ENCODE peak calls at places on chromosomes 12 and 14, in seven cellular contexts. One of them, this sample, is unnamed.

GRCh38 chr14:77529213-77529612 is 30.6 kb upstream of the ISM2 start:
- DNase-seq in cardiac fibroblast: no peak
- DNase-seq in SK-N-SH: no peak
- DNase-seq in tibial artery: no peak
- DNase-seq in AG09319: no peak
- DNase-seq in astrocyte: no peak
- DNase-seq in AG10803: no peak
- DNase-seq in this sample: no peak

GRCh38 chr12:75207338-75208083 is 2.1 kb downstream of the KCNC2 start:
- DNase-seq in tibial artery: no peak
- DNase-seq in SK-N-SH: peak
- DNase-seq in AG09319: no peak
- DNase-seq in cardiac fibroblast: no peak
- DNase-seq in astrocyte: no peak
- DNase-seq in AG10803: no peak
- DNase-seq in this sample: no peak

GRCh38 chr12:546920-547845 is 87.4 kb downstream of the B4GALNT3 start:
- DNase-seq in AG10803: peak
- DNase-seq in AG09319: no peak
- DNase-seq in tibial artery: no peak
- DNase-seq in cardiac fibroblast: peak
- DNase-seq in SK-N-SH: peak
- DNase-seq in astrocyte: no peak
- DNase-seq in this sample: peak

GRCh38 chr12:42446761-42447160 is 120.8 kb downstream of the PPHLN1 start:
- DNase-seq in AG10803: no peak
- DNase-seq in tibial artery: no peak
- DNase-seq in SK-N-SH: no peak
- DNase-seq in astrocyte: peak
- DNase-seq in AG09319: no peak
- DNase-seq in cardiac fibroblast: no peak
- DNase-seq in this sample: no peak

GRCh38 chr12:22415342-22416309 is 81.1 kb upstream of the ST8SIA1 start:
- DNase-seq in tibial artery: no peak
- DNase-seq in AG09319: peak
- DNase-seq in AG10803: peak
- DNase-seq in astrocyte: peak
- DNase-seq in cardiac fibroblast: peak
- DNase-seq in SK-N-SH: no peak
- DNase-seq in this sample: no peak

GRCh38 chr14:89740241-89740640 is 214.3 kb downstream of the EFCAB11 start:
- DNase-seq in astrocyte: no peak
- DNase-seq in AG09319: no peak
- DNase-seq in cardiac fibroblast: no peak
- DNase-seq in AG10803: no peak
- DNase-seq in tibial artery: no peak
- DNase-seq in SK-N-SH: no peak
- DNase-seq in this sample: no peak

GRCh38 chr12:503111-503761 is 43.5 kb downstream of the B4GALNT3 start:
- DNase-seq in cardiac fibroblast: no peak
- DNase-seq in astrocyte: no peak
- DNase-seq in AG09319: no peak
- DNase-seq in tibial artery: no peak
- DNase-seq in SK-N-SH: no peak
- DNase-seq in AG10803: no peak
- DNase-seq in this sample: no peak

GRCh38 chr12:55673638-55674037 is 34.1 kb downstream of the ITGA7 start:
- DNase-seq in AG09319: no peak
- DNase-seq in cardiac fibroblast: no peak
- DNase-seq in astrocyte: no peak
- DNase-seq in AG10803: no peak
- DNase-seq in tibial artery: no peak
- DNase-seq in SK-N-SH: no peak
- DNase-seq in this sample: no peak

GRCh38 chr12:49296836-49297694 is 2.1 kb downstream of the PRPH start:
- DNase-seq in cardiac fibroblast: no peak
- DNase-seq in AG10803: no peak
- DNase-seq in AG09319: no peak
- DNase-seq in tibial artery: no peak
- DNase-seq in SK-N-SH: peak
- DNase-seq in astrocyte: no peak
- DNase-seq in this sample: no peak

GRCh38 chr14:79044894-79045624 is 874.9 kb downstream of the NRXN3 start:
- DNase-seq in SK-N-SH: no peak
- DNase-seq in astrocyte: peak
- DNase-seq in AG10803: peak
- DNase-seq in cardiac fibroblast: peak
- DNase-seq in AG09319: no peak
- DNase-seq in tibial artery: no peak
- DNase-seq in this sample: no peak

GRCh38 chr14:30195946-30196345 is 268.3 kb upstream of the PRKD1 start:
- DNase-seq in tibial artery: no peak
- DNase-seq in astrocyte: peak
- DNase-seq in AG09319: no peak
- DNase-seq in cardiac fibroblast: peak
- DNase-seq in SK-N-SH: no peak
- DNase-seq in AG10803: peak
- DNase-seq in this sample: no peak

GRCh38 chr14:59017285-59017965 is 171.0 kb upstream of the DAAM1 start:
- DNase-seq in SK-N-SH: no peak
- DNase-seq in cardiac fibroblast: no peak
- DNase-seq in AG09319: no peak
- DNase-seq in tibial artery: no peak
- DNase-seq in AG10803: no peak
- DNase-seq in astrocyte: peak
- DNase-seq in this sample: no peak

GRCh38 chr12:132276720-132277373 is 52.5 kb downstream of the GALNT9 start:
- DNase-seq in AG09319: no peak
- DNase-seq in astrocyte: no peak
- DNase-seq in SK-N-SH: no peak
- DNase-seq in tibial artery: no peak
- DNase-seq in cardiac fibroblast: no peak
- DNase-seq in AG10803: no peak
- DNase-seq in this sample: no peak

GRCh38 chr14:96929969-96930368 is 132.8 kb downstream of the VRK1 start:
- DNase-seq in SK-N-SH: no peak
- DNase-seq in tibial artery: no peak
- DNase-seq in cardiac fibroblast: no peak
- DNase-seq in AG09319: no peak
- DNase-seq in astrocyte: no peak
- DNase-seq in AG10803: no peak
- DNase-seq in this sample: no peak

GRCh38 chr12:114976959-114977358 is 293.0 kb upstream of the TBX3 start:
- DNase-seq in AG10803: peak
- DNase-seq in AG09319: no peak
- DNase-seq in cardiac fibroblast: no peak
- DNase-seq in SK-N-SH: no peak
- DNase-seq in tibial artery: no peak
- DNase-seq in astrocyte: peak
- DNase-seq in this sample: no peak

GRCh38 chr14:76267322-76268012 is 108.5 kb upstream of the ESRRB start:
- DNase-seq in SK-N-SH: peak
- DNase-seq in AG09319: peak
- DNase-seq in astrocyte: peak
- DNase-seq in AG10803: peak
- DNase-seq in tibial artery: peak
- DNase-seq in cardiac fibroblast: peak
- DNase-seq in this sample: peak

GRCh38 chr14:21025374-21026151 is 702 bp upstream of the NDRG2 start:
- DNase-seq in tibial artery: peak
- DNase-seq in cardiac fibroblast: peak
- DNase-seq in astrocyte: no peak
- DNase-seq in AG10803: no peak
- DNase-seq in AG09319: no peak
- DNase-seq in SK-N-SH: peak
- DNase-seq in this sample: peak

GRCh38 chr12:111251099-111251498 is 117.8 kb downstream of the PHETA1 start:
- DNase-seq in SK-N-SH: no peak
- DNase-seq in AG09319: no peak
- DNase-seq in AG10803: no peak
- DNase-seq in tibial artery: no peak
- DNase-seq in astrocyte: no peak
- DNase-seq in cardiac fibroblast: no peak
- DNase-seq in this sample: no peak

GRCh38 chr12:49470986-49471385 is 67.8 kb upstream of the KCNH3 start:
- DNase-seq in AG10803: no peak
- DNase-seq in AG09319: no peak
- DNase-seq in cardiac fibroblast: no peak
- DNase-seq in tibial artery: no peak
- DNase-seq in SK-N-SH: no peak
- DNase-seq in astrocyte: no peak
- DNase-seq in this sample: no peak

GRCh38 chr12:109765493-109765810 is 51.8 kb downstream of the FAM222A start:
- DNase-seq in tibial artery: peak
- DNase-seq in AG09319: no peak
- DNase-seq in AG10803: no peak
- DNase-seq in astrocyte: no peak
- DNase-seq in SK-N-SH: no peak
- DNase-seq in cardiac fibroblast: no peak
- DNase-seq in this sample: no peak

GRCh38 chr12:109764776-109765492 is 51.3 kb downstream of the FAM222A start:
- DNase-seq in AG10803: no peak
- DNase-seq in astrocyte: no peak
- DNase-seq in SK-N-SH: peak
- DNase-seq in cardiac fibroblast: no peak
- DNase-seq in tibial artery: peak
- DNase-seq in AG09319: no peak
- DNase-seq in this sample: no peak

GRCh38 chr12:109763201-109763841 is 49.7 kb downstream of the FAM222A start:
- DNase-seq in AG09319: no peak
- DNase-seq in cardiac fibroblast: peak
- DNase-seq in tibial artery: no peak
- DNase-seq in AG10803: peak
- DNase-seq in astrocyte: peak
- DNase-seq in SK-N-SH: no peak
- DNase-seq in this sample: peak

GRCh38 chr12:109762673-109763191 is 49.1 kb downstream of the FAM222A start:
- DNase-seq in AG09319: no peak
- DNase-seq in cardiac fibroblast: no peak
- DNase-seq in AG10803: no peak
- DNase-seq in SK-N-SH: no peak
- DNase-seq in tibial artery: no peak
- DNase-seq in astrocyte: no peak
- DNase-seq in this sample: no peak

DNA sequence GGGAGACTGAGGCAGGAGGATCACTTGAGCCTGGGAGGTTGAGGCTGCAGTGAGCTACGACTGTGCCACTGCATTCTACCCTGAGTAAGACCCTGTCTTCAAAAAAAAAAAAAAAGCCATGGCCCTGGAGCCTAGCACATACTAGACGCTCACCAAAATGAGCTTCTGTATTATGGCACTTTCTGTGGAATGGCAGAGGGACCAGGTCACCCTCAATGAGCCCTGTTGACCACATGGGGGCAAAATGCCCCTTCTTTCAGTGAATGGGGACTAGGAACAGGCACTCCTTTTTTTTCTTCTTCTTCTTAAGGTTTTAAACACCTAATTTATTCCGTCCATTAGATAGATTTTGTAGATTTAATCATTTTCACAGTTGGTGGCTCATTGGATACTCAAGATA is 50.5 kb downstream of the FAM222A start:
- DNase-seq in cardiac fibroblast: no peak
- DNase-seq in AG09319: no peak
- DNase-seq in astrocyte: no peak
- DNase-seq in tibial artery: no peak
- DNase-seq in AG10803: no peak
- DNase-seq in SK-N-SH: peak
- DNase-seq in this sample: no peak
- TF ChIP-seq CTCF in cardiac fibroblast: no peak
- TF ChIP-seq CTCF in AG09319: no peak
- TF ChIP-seq CTCF in astrocyte: no peak
- TF ChIP-seq CTCF in tibial artery: no peak
- TF ChIP-seq CTCF in AG10803: no peak
- TF ChIP-seq CTCF in SK-N-SH: peak
- TF ChIP-seq CTCF in this sample: no peak

GRCh38 chr14:100323121-100323941 is at the start of gene SLC25A47:
- DNase-seq in AG10803: no peak
- DNase-seq in astrocyte: no peak
- DNase-seq in tibial artery: no peak
- DNase-seq in cardiac fibroblast: no peak
- DNase-seq in AG09319: no peak
- DNase-seq in SK-N-SH: no peak
- DNase-seq in this sample: no peak

GRCh38 chr14:100325231-100325632 is 2.1 kb downstream of the SLC25A47 start:
- DNase-seq in SK-N-SH: no peak
- DNase-seq in AG09319: no peak
- DNase-seq in AG10803: no peak
- DNase-seq in astrocyte: no peak
- DNase-seq in cardiac fibroblast: no peak
- DNase-seq in tibial artery: no peak
- DNase-seq in this sample: no peak

GRCh38 chr14:100325958-100326357 is 2.8 kb downstream of the SLC25A47 start:
- DNase-seq in AG09319: no peak
- DNase-seq in cardiac fibroblast: no peak
- DNase-seq in SK-N-SH: no peak
- DNase-seq in tibial artery: no peak
- DNase-seq in AG10803: no peak
- DNase-seq in astrocyte: no peak
- DNase-seq in this sample: no peak

GRCh38 chr14:100322138-100322957 is 791 bp upstream of the SLC25A47 start:
- DNase-seq in AG10803: no peak
- DNase-seq in tibial artery: no peak
- DNase-seq in cardiac fibroblast: no peak
- DNase-seq in astrocyte: no peak
- DNase-seq in AG09319: no peak
- DNase-seq in SK-N-SH: no peak
- DNase-seq in this sample: no peak

DNA sequence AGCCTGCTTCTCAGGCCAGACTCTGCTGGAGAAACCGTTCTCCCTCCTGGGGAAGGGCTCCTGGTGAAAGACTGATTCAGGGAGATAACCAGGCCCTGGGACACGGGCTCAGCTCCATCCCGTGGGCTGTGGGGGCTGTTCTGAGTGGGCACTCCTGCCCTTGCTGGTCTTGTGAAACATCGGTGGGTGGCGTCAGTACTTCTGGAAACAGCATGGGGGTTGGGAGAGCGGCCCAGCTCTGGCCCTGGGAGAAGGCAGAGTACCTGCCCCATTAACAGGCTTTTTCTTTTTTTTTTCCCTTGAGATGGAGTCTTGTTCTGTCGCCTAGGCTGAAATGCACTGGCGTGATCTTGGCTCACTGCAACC is 786 bp downstream of the SLC25A47 start:
- DNase-seq in tibial artery: no peak
- DNase-seq in AG10803: no peak
- DNase-seq in cardiac fibroblast: no peak
- DNase-seq in astrocyte: no peak
- DNase-seq in SK-N-SH: no peak
- DNase-seq in AG09319: no peak
- DNase-seq in this sample: no peak
- TF ChIP-seq CTCF in tibial artery: no peak
- TF ChIP-seq CTCF in AG10803: no peak
- TF ChIP-seq CTCF in cardiac fibroblast: no peak
- TF ChIP-seq CTCF in astrocyte: no peak
- TF ChIP-seq CTCF in SK-N-SH: no peak
- TF ChIP-seq CTCF in AG09319: no peak
- TF ChIP-seq CTCF in this sample: no peak

GRCh38 chr14:37232907-37233481 is 35.3 kb downstream of the MIPOL1 start:
- DNase-seq in SK-N-SH: peak
- DNase-seq in cardiac fibroblast: peak
- DNase-seq in astrocyte: peak
- DNase-seq in AG09319: peak
- DNase-seq in AG10803: peak
- DNase-seq in tibial artery: no peak
- DNase-seq in this sample: no peak
- TF ChIP-seq CTCF in SK-N-SH: peak
- TF ChIP-seq CTCF in cardiac fibroblast: peak
- TF ChIP-seq CTCF in astrocyte: peak
- TF ChIP-seq CTCF in AG09319: peak
- TF ChIP-seq CTCF in AG10803: peak
- TF ChIP-seq CTCF in tibial artery: peak
- TF ChIP-seq CTCF in this sample: peak

GRCh38 chr12:93237235-93237915 is 140.3 kb upstream of the NUDT4 start:
- DNase-seq in cardiac fibroblast: peak
- DNase-seq in AG10803: peak
- DNase-seq in astrocyte: no peak
- DNase-seq in tibial artery: peak
- DNase-seq in SK-N-SH: no peak
- DNase-seq in AG09319: no peak
- DNase-seq in this sample: peak
- TF ChIP-seq CTCF in cardiac fibroblast: no peak
- TF ChIP-seq CTCF in AG10803: no peak
- TF ChIP-seq CTCF in astrocyte: no peak
- TF ChIP-seq CTCF in tibial artery: no peak
- TF ChIP-seq CTCF in SK-N-SH: no peak
- TF ChIP-seq CTCF in AG09319: no peak
- TF ChIP-seq CTCF in this sample: no peak

This sample was measured in heart left ventricle.